ENCODE peak calls at places on chromosome 3, in five cellular contexts. T, O, S, C and I are unnamed samples. For H3K4me1, the result is how much of the 10 kb centered on the place peaks cover.

GRCh38 chr3:133962879-133963278 is 66.8 kb downstream of the SLCO2A1 start:
- DNase-seq in T (no peak), O (no peak), S (no peak), C (no peak), I (peak)

GRCh38 chr3:144636833-144637232 is 665.2 kb downstream of the DIPK2A start:
- DNase-seq in T (no peak), O (peak), S (no peak), C (no peak), I (peak)

GRCh38 chr3:129207347-129207947 is 23.8 kb upstream of the CNBP start:
- DNase-seq in T (no peak), O (no peak), S (no peak), C (no peak), I (no peak)

GRCh38 chr3:173241727-173242126 is 100.7 kb upstream of the SPATA16 start:
- DNase-seq in T (no peak), O (no peak), S (no peak), C (no peak), I (no peak)

GRCh38 chr3:99883693-99884092 is 66.0 kb downstream of the CMSS1 start:
- DNase-seq in T (no peak), O (no peak), S (no peak), C (no peak), I (no peak)

GRCh38 chr3:11204697-11205397 is 50.6 kb downstream of the HRH1 start:
- DNase-seq in T (no peak), O (no peak), S (no peak), C (peak), I (peak)

GRCh38 chr3:44762170-44762677 is 630 bp downstream of the KIF15 start:
- DNase-seq in T (no peak), O (no peak), S (no peak), C (no peak), I (no peak)

GRCh38 chr3:181615666-181616065 is 96.1 kb upstream of the SOX2 start:
- DNase-seq in T (no peak), O (no peak), S (no peak), C (no peak), I (no peak)

GRCh38 chr3:23457697-23458096 is 254.6 kb downstream of the UBE2E2 start:
- DNase-seq in T (no peak), O (no peak), S (no peak), C (no peak), I (no peak)

GRCh38 chr3:184145120-184145524 is 10.0 kb downstream of the EIF2B5 start:
- DNase-seq in T (peak), O (peak), S (peak), C (no peak), I (peak)

GRCh38 chr3:129052675-129053074 is 7.9 kb upstream of the GP9 start:
- DNase-seq in T (no peak), O (no peak), S (no peak), C (no peak), I (no peak)

GRCh38 chr3:41064070-41064469 is 135.2 kb upstream of the CTNNB1 start:
- DNase-seq in T (no peak), O (no peak), S (no peak), C (no peak), I (no peak)

GRCh38 chr3:86087160-86087871 is 903.6 kb downstream of the VGLL3 start:
- DNase-seq in T (no peak), O (no peak), S (no peak), C (no peak), I (no peak)

GRCh38 chr3:69776926-69777581 is 37.8 kb downstream of the MITF start:
- DNase-seq in T (no peak), O (no peak), S (no peak), C (no peak), I (no peak)

GRCh38 chr3:134576831-134577230 is 74.0 kb downstream of the KY start:
- DNase-seq in T (no peak), O (no peak), S (no peak), C (no peak), I (no peak)

GRCh38 chr3:119227064-119227850 is 13.4 kb downstream of the B4GALT4 start:
- DNase-seq in T (no peak), O (no peak), S (no peak), C (no peak), I (no peak)

GRCh38 chr3:17941766-17942165 is 199.3 kb upstream of the TBC1D5 start:
- DNase-seq in T (no peak), O (no peak), S (no peak), C (no peak), I (no peak)
- H3K4me1 ChIP-seq in T (under half), O (under half), S (under half), C (under half), I (under half)

GRCh38 chr3:4528802-4529201 is 35.7 kb downstream of the ITPR1 start:
- DNase-seq in T (no peak), O (no peak), S (no peak), C (no peak), I (no peak)
- H3K27ac ChIP-seq in T (no peak), O (no peak), S (no peak), C (no peak), I (no peak)

GRCh38 chr3:48502728-48503168 is 1.2 kb downstream of the SHISA5 start:
- DNase-seq in T (no peak), O (no peak), S (peak), C (peak), I (no peak)

GRCh38 chr3:48503406-48504050 is 446 bp downstream of the SHISA5 start:
- DNase-seq in T (no peak), O (peak), S (peak), C (peak), I (no peak)

GRCh38 chr3:48504051-48504946 is at the start of gene SHISA5:
- DNase-seq in T (peak), O (peak), S (peak), C (peak), I (peak)

GRCh38 chr3:48507256-48508061 is 3.5 kb upstream of the SHISA5 start:
- DNase-seq in T (peak), O (peak), S (peak), C (no peak), I (peak)

GRCh38 chr3:48505146-48505545 is 1.2 kb upstream of the SHISA5 start:
- DNase-seq in T (no peak), O (no peak), S (no peak), C (no peak), I (no peak)
- H3K4me1 ChIP-seq in T (under half), O (under half), S (under half), C (under half), I (under half)

GRCh38 chr3:56366641-56366984 is 101.7 kb downstream of the ERC2 start:
- DNase-seq in T (no peak), O (peak), S (no peak), C (no peak), I (no peak)
- H3K27ac ChIP-seq in T (no peak), O (no peak), S (no peak), C (no peak), I (no peak)

GRCh38 chr3:189269356-189269755 is 97.6 kb downstream of the TPRG1 start:
- DNase-seq in T (no peak), O (no peak), S (no peak), C (no peak), I (peak)
- H3K4me1 ChIP-seq in T (under half), O (under half), S (under half), C (under half), I (half or more)